ENCODE peak calls at places on chromosomes 11 and 22, in five cellular contexts. O is adrenal gland, H is SJSA1, Y is suprapubic skin, U is colonic mucosa. K is an unnamed sample.

GRCh38 chr22:36921309-36922096 is 8.1 kb downstream of the CSF2RB start:
- DNase-seq in Y (peak; percentile 58), H (no peak), O (peak; percentile 27), U (no peak), K (no peak)

GRCh38 chr22:24772493-24773220 is 1.9 kb downstream of the PIWIL3 start:
- DNase-seq in O (peak; percentile 6), H (no peak), Y (no peak), U (no peak), K (no peak)

GRCh38 chr22:40193429-40194421 is 16.0 kb downstream of the TNRC6B start:
- DNase-seq in O (no peak), Y (peak; percentile 34), U (no peak), H (no peak), K (no peak)

GRCh38 chr11:35083181-35084061 is 55.5 kb upstream of the CD44 start:
- DNase-seq in O (peak; percentile 57), H (peak; percentile 86), Y (peak; percentile 89), U (peak; percentile 47), K (peak; percentile 70)

GRCh38 chr11:114026355-114026754 is 33.2 kb upstream of the ZBTB16 start:
- DNase-seq in O (no peak), U (no peak), H (no peak), Y (peak; percentile 10), K (no peak)

GRCh38 chr11:46711288-46711687 is 7.7 kb upstream of the F2 start:
- DNase-seq in Y (no peak), H (no peak), O (no peak), U (no peak), K (no peak)

GRCh38 chr11:132028380-132029240 is 658.2 kb downstream of the NTM start:
- DNase-seq in O (no peak), H (no peak), U (peak; percentile 31), Y (no peak), K (no peak)

GRCh38 chr11:63673579-63673978 is 2.4 kb upstream of the ATL3 start:
- DNase-seq in Y (no peak), U (no peak), H (no peak), O (no peak), K (no peak)

GRCh38 chr22:38148252-38148651 is 33.4 kb downstream of the PLA2G6 start:
- DNase-seq in H (peak; percentile 85), U (no peak), O (no peak), Y (peak; percentile 24), K (peak; percentile 23)

GRCh38 chr22:39153220-39153860 is 860 bp upstream of the CBX7 start:
- DNase-seq in Y (peak; percentile 68), U (no peak), O (no peak), H (no peak), K (peak; percentile 65)

GRCh38 chr11:12083380-12083779 is 27.0 kb upstream of the MICAL2 start:
- DNase-seq in U (no peak), O (no peak), Y (peak; percentile 17), H (no peak), K (no peak)

GRCh38 chr11:87176044-87176443 is 138.3 kb downstream of the TMEM135 start:
- DNase-seq in O (no peak), U (no peak), H (no peak), Y (no peak), K (no peak)

GRCh38 chr22:38724926-38725571 is 19.3 kb downstream of the GTPBP1 start:
- DNase-seq in O (peak; percentile 53), Y (no peak), H (no peak), U (no peak), K (no peak)

GRCh38 chr11:10650630-10651029 is 42.9 kb downstream of the IRAG1 start:
- DNase-seq in U (no peak), O (no peak), Y (no peak), H (no peak), K (peak; percentile 13)

GRCh38 chr22:23762866-23763578 is at the start of gene C22orf15:
- DNase-seq in O (no peak), Y (no peak), U (no peak), H (no peak), K (no peak)

GRCh38 chr11:8086001-8086479 is 5.0 kb downstream of the TUB start:
- DNase-seq in O (no peak), H (no peak), U (no peak), Y (no peak), K (no peak)

GRCh38 chr11:12126352-12127019 is 16.1 kb downstream of the MICAL2 start:
- DNase-seq in O (no peak), U (no peak), H (no peak), Y (no peak), K (peak; percentile 77)

GRCh38 chr22:50192825-50193204 is 7.1 kb downstream of the TRABD start:
- DNase-seq in Y (no peak), O (no peak), H (no peak), U (no peak), K (no peak)

GRCh38 chr11:8328848-8329330 is 65.2 kb upstream of the LMO1 start:
- DNase-seq in O (peak; percentile 97), Y (peak; percentile 81), U (peak; percentile 74), H (peak; percentile 81), K (peak; percentile 86)

GRCh38 chr22:45632791-45633515 is 38.7 kb upstream of the ATXN10 start:
- DNase-seq in U (no peak), Y (no peak), O (no peak), H (peak; percentile 85), K (peak; percentile 41)

GRCh38 chr11:8760896-8761295 is 78.3 kb downstream of the RPL27A start:
- DNase-seq in U (no peak), O (no peak), H (no peak), Y (no peak), K (no peak)

GRCh38 chr11:36333897-36334296 is 37.8 kb downstream of the PRR5L start:
- DNase-seq in H (no peak), U (no peak), O (peak; percentile 10), Y (no peak), K (no peak)

GRCh38 chr11:134542401-134543143 is 130.5 kb upstream of the B3GAT1 start:
- DNase-seq in O (no peak), H (no peak), U (peak; percentile 68), Y (no peak), K (peak; percentile 60)

GRCh38 chr22:37806409-37807338 is 1.1 kb upstream of the GCAT start:
- DNase-seq in U (peak; percentile 68), O (peak; percentile 42), H (no peak), Y (no peak), K (no peak)

GRCh38 chr22:23548501-23549197 is 31.4 kb downstream of the IGLL1 start:
- DNase-seq in H (no peak), U (no peak), Y (peak; percentile 31), O (no peak), K (peak; percentile 54)

GRCh38 chr11:110200836-110201235 is 95.6 kb downstream of the RDX start:
- DNase-seq in Y (peak; percentile 13), H (no peak), O (no peak), U (no peak), K (no peak)

GRCh38 chr11:64924910-64925284 is 408 bp downstream of the PPP2R5B start:
- DNase-seq in Y (peak; percentile 69), O (peak; percentile 35), U (peak; percentile 33), H (no peak), K (no peak)

GRCh38 chr11:67584205-67584880 is 731 bp downstream of the GSTP1 start:
- DNase-seq in U (peak; percentile 88), H (peak; percentile 81), Y (peak; percentile 94), O (peak; percentile 82), K (peak; percentile 93)

GRCh38 chr11:68012843-68013610 is 2.9 kb downstream of the ALDH3B1 start:
- DNase-seq in H (peak; percentile 99), O (no peak), U (no peak), Y (no peak), K (peak; percentile 87)

GRCh38 chr11:73359930-73360742 is 16.1 kb upstream of the RELT start:
- DNase-seq in Y (no peak), H (no peak), U (no peak), O (peak; percentile 27), K (no peak)

GRCh38 chr22:23784215-23784732 is 2.5 kb upstream of the SMARCB1 start:
- DNase-seq in U (peak; percentile 58), O (no peak), H (peak; percentile 47), Y (no peak), K (no peak)

GRCh38 chr11:92697461-92698314 is 271.8 kb upstream of the MTNR1B start:
- DNase-seq in H (no peak), Y (no peak), U (no peak), O (no peak), K (no peak)

GRCh38 chr11:31959711-31960110 is 131.2 kb upstream of the RCN1 start:
- DNase-seq in U (no peak), H (no peak), O (no peak), Y (no peak), K (no peak)

GRCh38 chr22:39078329-39078728 is 1.3 kb downstream of the APOBEC3G start:
- DNase-seq in O (no peak), H (no peak), U (no peak), Y (no peak), K (no peak)

GRCh38 chr11:91513734-91514133 is 710.9 kb upstream of the FAT3 start:
- DNase-seq in O (no peak), Y (no peak), H (no peak), U (no peak), K (no peak)

GRCh38 chr11:26780686-26781085 is 58.8 kb upstream of the SLC5A12 start:
- DNase-seq in Y (no peak), O (no peak), U (no peak), H (no peak), K (no peak)

GRCh38 chr11:26782220-26782619 is 60.4 kb upstream of the SLC5A12 start:
- DNase-seq in O (no peak), Y (no peak), H (no peak), U (no peak), K (no peak)

GRCh38 chr11:26778000-26778757 is 56.3 kb upstream of the SLC5A12 start:
- DNase-seq in U (no peak), O (no peak), Y (no peak), H (no peak), K (no peak)

GRCh38 chr11:26779466-26779865 is 57.6 kb upstream of the SLC5A12 start:
- DNase-seq in O (no peak), H (no peak), U (no peak), Y (no peak), K (no peak)

GRCh38 chr11:26783997-26784396 is 62.1 kb upstream of the SLC5A12 start:
- DNase-seq in H (no peak), O (no peak), U (no peak), Y (no peak), K (no peak)
- H3K4me1 ChIP-seq in H (no peaks in the 10 kb centered on the region), O (no peaks in the 10 kb centered on the region), U (no peaks in the 10 kb centered on the region), Y (no peaks in the 10 kb centered on the region), K (no peaks in the 10 kb centered on the region)

GRCh38 chr11:1880746-1881441 is 10.8 kb downstream of the PRR33 start:
- DNase-seq in U (peak; percentile 14), H (no peak), Y (peak; percentile 61), O (no peak), K (peak; percentile 58)
- H3K27ac ChIP-seq in U (peak overlapping the region; percentile 67), H (no peak overlapping the region), Y (peak overlapping the region; percentile 90), O (peak overlapping the region; percentile 97), K (no peak overlapping the region)

DNA sequence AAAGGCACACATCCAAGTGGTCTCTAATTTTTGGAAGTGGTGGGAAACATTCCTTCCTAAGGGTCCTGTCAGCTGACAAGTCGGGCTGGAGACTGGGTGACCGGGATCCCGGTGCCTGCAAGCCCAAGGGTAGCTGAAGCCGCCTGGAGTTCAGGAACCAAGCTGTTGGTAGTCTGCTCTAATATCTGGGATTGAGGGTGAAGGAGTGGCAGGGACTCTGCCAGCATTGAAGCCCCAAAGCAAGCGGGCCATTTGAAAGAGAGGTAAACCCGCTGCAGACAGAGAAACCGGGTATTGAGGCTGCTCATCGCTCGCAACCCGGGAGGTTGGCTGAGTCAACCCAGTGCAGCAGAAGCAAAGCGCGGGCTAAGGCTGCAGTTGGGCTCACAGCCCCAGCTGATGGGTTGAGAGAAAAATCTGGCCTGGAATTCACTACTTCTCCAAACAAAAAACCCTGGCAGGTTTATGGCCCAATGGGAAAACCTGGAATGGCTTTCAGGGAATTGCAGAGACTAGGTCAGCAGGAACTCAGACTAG is 28.2 kb upstream of the FBXO3 start:
- DNase-seq in U (peak; percentile 59), H (peak; percentile 75), Y (no peak), O (peak; percentile 54), K (no peak)
- H3K4me3 ChIP-seq in U (no peak overlapping the region), H (peak overlapping the region; percentile 27), Y (peak overlapping the region; percentile 33), O (no peak overlapping the region), K (peak overlapping the region; percentile 13)

GRCh38 chr11:128297111-128297651 is 290.2 kb downstream of the ETS1 start:
- DNase-seq in H (peak; percentile 67), U (no peak), O (no peak), Y (no peak), K (no peak)
- H3K4me1 ChIP-seq in H (peaks cover 62% of the 10 kb centered on the region), U (no peaks in the 10 kb centered on the region), O (no peaks in the 10 kb centered on the region), Y (peaks cover 19% of the 10 kb centered on the region), K (peaks cover 25% of the 10 kb centered on the region)

K was measured in upper lobe of right lung.